ENCODE peak calls at places on chromosomes 4 and X, in six cellular contexts. One of them, this sample, is unnamed.

GRCh38 chr4:138252551-138252950 is 10.4 kb upstream of the SLC7A11 start:
- DNase-seq in SW 1271: no peak
- DNase-seq in NCI-H774: no peak
- DNase-seq in fibroblast of lung: no peak
- DNase-seq in endothelial cell: no peak
- DNase-seq in ACHN: no peak
- DNase-seq in this sample: no peak

GRCh38 chr4:26238782-26239647 is 81.8 kb upstream of the RBPJ start:
- DNase-seq in fibroblast of lung: peak; percentile 67
- DNase-seq in NCI-H774: peak; percentile 65
- DNase-seq in SW 1271: no peak
- DNase-seq in endothelial cell: no peak
- DNase-seq in ACHN: no peak
- DNase-seq in this sample: no peak

GRCh38 chr4:67327245-67327860 is 217.9 kb downstream of the CENPC start:
- DNase-seq in ACHN: peak; percentile 57
- DNase-seq in fibroblast of lung: peak; percentile 47
- DNase-seq in NCI-H774: peak; percentile 19
- DNase-seq in SW 1271: no peak
- DNase-seq in endothelial cell: peak; percentile 70
- DNase-seq in this sample: peak; percentile 38

GRCh38 chrX:118115948-118116307 is 682 bp downstream of the KLHL13 start:
- DNase-seq in SW 1271: no peak
- DNase-seq in ACHN: no peak
- DNase-seq in endothelial cell: no peak
- DNase-seq in NCI-H774: no peak
- DNase-seq in fibroblast of lung: no peak
- DNase-seq in this sample: no peak

GRCh38 chrX:39905475-39905889 is 192.3 kb downstream of the BCOR start:
- DNase-seq in SW 1271: no peak
- DNase-seq in endothelial cell: no peak
- DNase-seq in ACHN: peak; percentile 62
- DNase-seq in fibroblast of lung: peak; percentile 69
- DNase-seq in NCI-H774: no peak
- DNase-seq in this sample: no peak

GRCh38 chr4:13888112-13888511 is 260.6 kb upstream of the BOD1L1 start:
- DNase-seq in endothelial cell: no peak
- DNase-seq in NCI-H774: no peak
- DNase-seq in SW 1271: peak; percentile 38
- DNase-seq in ACHN: peak; percentile 67
- DNase-seq in fibroblast of lung: peak; percentile 93
- DNase-seq in this sample: peak; percentile 82

GRCh38 chrX:14673764-14674163 is 144.4 kb downstream of the GLRA2 start:
- DNase-seq in endothelial cell: no peak
- DNase-seq in ACHN: peak; percentile 79
- DNase-seq in NCI-H774: peak; percentile 2
- DNase-seq in fibroblast of lung: peak; percentile 91
- DNase-seq in SW 1271: peak; percentile 9
- DNase-seq in this sample: peak; percentile 78

GRCh38 chr4:13642163-13642562 is 14.6 kb upstream of the BOD1L1 start:
- DNase-seq in endothelial cell: no peak
- DNase-seq in NCI-H774: no peak
- DNase-seq in ACHN: no peak
- DNase-seq in fibroblast of lung: peak; percentile 64
- DNase-seq in SW 1271: no peak
- DNase-seq in this sample: peak; percentile 61

GRCh38 chr4:29559281-29559680 is 1160.9 kb upstream of the PCDH7 start:
- DNase-seq in fibroblast of lung: no peak
- DNase-seq in SW 1271: no peak
- DNase-seq in ACHN: no peak
- DNase-seq in NCI-H774: no peak
- DNase-seq in endothelial cell: no peak
- DNase-seq in this sample: no peak

GRCh38 chr4:973431-974397 is at the start of gene DGKQ:
- DNase-seq in fibroblast of lung: peak; percentile 82
- DNase-seq in NCI-H774: peak; percentile 50
- DNase-seq in ACHN: peak; percentile 64
- DNase-seq in endothelial cell: peak; percentile 87
- DNase-seq in SW 1271: peak; percentile 12
- DNase-seq in this sample: peak; percentile 24

This sample was measured in astrocyte of the cerebellum.